ENCODE peak calls at places on chromosomes 3 and 15, in four cellular contexts. One of them, this sample, is unnamed.

GRCh38 chr3:170997966-170998913 is 28.3 kb downstream of the SLC2A2 start:
- DNase-seq in SK-N-SH: no peak
- DNase-seq in HepG2: peak
- DNase-seq in GM12878: no peak
- DNase-seq in this sample: no peak

GRCh38 chr3:115227461-115227860 is 80.4 kb upstream of the ZBTB20 start:
- DNase-seq in SK-N-SH: no peak
- DNase-seq in HepG2: no peak
- DNase-seq in GM12878: no peak
- DNase-seq in this sample: no peak

GRCh38 chr3:18085429-18085828 is 339.7 kb downstream of the SATB1 start:
- DNase-seq in SK-N-SH: no peak
- DNase-seq in HepG2: no peak
- DNase-seq in GM12878: no peak
- DNase-seq in this sample: no peak

GRCh38 chr3:52331091-52331490 is 15.0 kb downstream of the DNAH1 start:
- DNase-seq in SK-N-SH: no peak
- DNase-seq in HepG2: no peak
- DNase-seq in GM12878: no peak
- DNase-seq in this sample: no peak

GRCh38 chr3:12393894-12394293 is 90.4 kb upstream of the TSEN2 start:
- DNase-seq in SK-N-SH: no peak
- DNase-seq in HepG2: no peak
- DNase-seq in GM12878: no peak
- DNase-seq in this sample: no peak

GRCh38 chr3:140636452-140637138 is 41.3 kb upstream of the TRIM42 start:
- DNase-seq in SK-N-SH: no peak
- DNase-seq in HepG2: no peak
- DNase-seq in GM12878: no peak
- DNase-seq in this sample: no peak

GRCh38 chr3:2921903-2922302 is 188.3 kb downstream of the IL5RA start:
- DNase-seq in SK-N-SH: peak
- DNase-seq in HepG2: peak
- DNase-seq in GM12878: peak
- DNase-seq in this sample: no peak

GRCh38 chr15:41558400-41559238 is at the start of gene TYRO3:
- DNase-seq in SK-N-SH: peak
- DNase-seq in HepG2: no peak
- DNase-seq in GM12878: no peak
- DNase-seq in this sample: peak

GRCh38 chr3:39808467-39809180 is 785 bp upstream of the MYRIP start:
- DNase-seq in SK-N-SH: peak
- DNase-seq in HepG2: peak
- DNase-seq in GM12878: no peak
- DNase-seq in this sample: no peak

GRCh38 chr3:67653425-67654098 is 850 bp downstream of the SUCLG2 start:
- DNase-seq in SK-N-SH: no peak
- DNase-seq in HepG2: peak
- DNase-seq in GM12878: no peak
- DNase-seq in this sample: no peak

GRCh38 chr15:88267720-88268119 is 11.2 kb upstream of the NTRK3 start:
- DNase-seq in SK-N-SH: no peak
- DNase-seq in HepG2: no peak
- DNase-seq in GM12878: no peak
- DNase-seq in this sample: no peak

GRCh38 chr15:85756411-85757072 is 38.2 kb downstream of the KLHL25 start:
- DNase-seq in SK-N-SH: no peak
- DNase-seq in HepG2: no peak
- DNase-seq in GM12878: no peak
- DNase-seq in this sample: no peak

GRCh38 chr3:126078866-126079265 is 5.1 kb downstream of the SLC41A3 start:
- DNase-seq in SK-N-SH: no peak
- DNase-seq in HepG2: no peak
- DNase-seq in GM12878: no peak
- DNase-seq in this sample: no peak

GRCh38 chr15:80494311-80494710 is 90.1 kb downstream of the ARNT2 start:
- DNase-seq in SK-N-SH: no peak
- DNase-seq in HepG2: peak
- DNase-seq in GM12878: no peak
- DNase-seq in this sample: no peak

GRCh38 chr3:4745240-4745620 is 234.0 kb upstream of the BHLHE40 start:
- DNase-seq in SK-N-SH: no peak
- DNase-seq in HepG2: no peak
- DNase-seq in GM12878: no peak
- DNase-seq in this sample: no peak

GRCh38 chr3:63290686-63291085 is 12.6 kb downstream of the SYNPR start:
- DNase-seq in SK-N-SH: no peak
- DNase-seq in HepG2: no peak
- DNase-seq in GM12878: no peak
- DNase-seq in this sample: no peak

GRCh38 chr3:194141415-194142155 is 5.6 kb downstream of the HES1 start:
- DNase-seq in SK-N-SH: peak
- DNase-seq in HepG2: peak
- DNase-seq in GM12878: no peak
- DNase-seq in this sample: peak

GRCh38 chr15:59814409-59814808 is 125.3 kb upstream of the BNIP2 start:
- DNase-seq in SK-N-SH: no peak
- DNase-seq in HepG2: no peak
- DNase-seq in GM12878: no peak
- DNase-seq in this sample: no peak

GRCh38 chr3:115784739-115785571 is 161.6 kb downstream of the GAP43 start:
- DNase-seq in SK-N-SH: peak
- DNase-seq in HepG2: no peak
- DNase-seq in GM12878: no peak
- DNase-seq in this sample: no peak

GRCh38 chr15:66831289-66831688 is 129.3 kb downstream of the SMAD6 start:
- DNase-seq in SK-N-SH: no peak
- DNase-seq in HepG2: no peak
- DNase-seq in GM12878: no peak
- DNase-seq in this sample: no peak

GRCh38 chr3:149765762-149766334 is 13.6 kb upstream of the COMMD2 start:
- DNase-seq in SK-N-SH: peak
- DNase-seq in HepG2: peak
- DNase-seq in GM12878: no peak
- DNase-seq in this sample: no peak

GRCh38 chr3:180280601-180281000 is 243.9 kb upstream of the PEX5L start:
- DNase-seq in SK-N-SH: no peak
- DNase-seq in HepG2: no peak
- DNase-seq in GM12878: no peak
- DNase-seq in this sample: no peak

GRCh38 chr3:18445421-18446066 is 20.4 kb upstream of the SATB1 start:
- DNase-seq in SK-N-SH: peak
- DNase-seq in HepG2: no peak
- DNase-seq in GM12878: no peak
- DNase-seq in this sample: no peak

GRCh38 chr3:5774337-5774736 is 586.8 kb downstream of the EDEM1 start:
- DNase-seq in SK-N-SH: no peak
- DNase-seq in HepG2: no peak
- DNase-seq in GM12878: no peak
- DNase-seq in this sample: peak

GRCh38 chr3:48058089-48058488 is 41.9 kb upstream of the MAP4 start:
- DNase-seq in SK-N-SH: no peak
- DNase-seq in HepG2: no peak
- DNase-seq in GM12878: no peak
- DNase-seq in this sample: no peak

GRCh38 chr3:30597131-30597768 is 9.2 kb upstream of the TGFBR2 start:
- DNase-seq in SK-N-SH: no peak
- DNase-seq in HepG2: peak
- DNase-seq in GM12878: no peak
- DNase-seq in this sample: no peak

GRCh38 chr3:13636874-13637273 is 87.9 kb downstream of the FBLN2 start:
- DNase-seq in SK-N-SH: no peak
- DNase-seq in HepG2: no peak
- DNase-seq in GM12878: no peak
- DNase-seq in this sample: no peak

GRCh38 chr3:177802151-177802900 is 605.0 kb upstream of the TBL1XR1 start:
- DNase-seq in SK-N-SH: no peak
- DNase-seq in HepG2: no peak
- DNase-seq in GM12878: no peak
- DNase-seq in this sample: no peak

GRCh38 chr15:98873441-98874218 is 134.0 kb downstream of the PGPEP1L start:
- DNase-seq in SK-N-SH: no peak
- DNase-seq in HepG2: no peak
- DNase-seq in GM12878: no peak
- DNase-seq in this sample: no peak

GRCh38 chr3:137762674-137763593 is 1.2 kb upstream of the SOX14 start:
- DNase-seq in SK-N-SH: peak
- DNase-seq in HepG2: no peak
- DNase-seq in GM12878: no peak
- DNase-seq in this sample: no peak

GRCh38 chr15:23823508-23823907 is 136.4 kb upstream of the NDN start:
- DNase-seq in SK-N-SH: no peak
- DNase-seq in HepG2: peak
- DNase-seq in GM12878: no peak
- DNase-seq in this sample: peak

GRCh38 chr3:110710605-110711004 is 361.0 kb upstream of the NECTIN3 start:
- DNase-seq in SK-N-SH: no peak
- DNase-seq in HepG2: no peak
- DNase-seq in GM12878: no peak
- DNase-seq in this sample: no peak

GRCh38 chr15:101323793-101324505 is 28.9 kb upstream of the SNRPA1 start:
- DNase-seq in SK-N-SH: no peak
- DNase-seq in HepG2: no peak
- DNase-seq in GM12878: no peak
- DNase-seq in this sample: no peak

GRCh38 chr15:74867562-74868458 is 5.4 kb downstream of the SCAMP2 start:
- DNase-seq in SK-N-SH: no peak
- DNase-seq in HepG2: no peak
- DNase-seq in GM12878: no peak
- DNase-seq in this sample: no peak

DNA sequence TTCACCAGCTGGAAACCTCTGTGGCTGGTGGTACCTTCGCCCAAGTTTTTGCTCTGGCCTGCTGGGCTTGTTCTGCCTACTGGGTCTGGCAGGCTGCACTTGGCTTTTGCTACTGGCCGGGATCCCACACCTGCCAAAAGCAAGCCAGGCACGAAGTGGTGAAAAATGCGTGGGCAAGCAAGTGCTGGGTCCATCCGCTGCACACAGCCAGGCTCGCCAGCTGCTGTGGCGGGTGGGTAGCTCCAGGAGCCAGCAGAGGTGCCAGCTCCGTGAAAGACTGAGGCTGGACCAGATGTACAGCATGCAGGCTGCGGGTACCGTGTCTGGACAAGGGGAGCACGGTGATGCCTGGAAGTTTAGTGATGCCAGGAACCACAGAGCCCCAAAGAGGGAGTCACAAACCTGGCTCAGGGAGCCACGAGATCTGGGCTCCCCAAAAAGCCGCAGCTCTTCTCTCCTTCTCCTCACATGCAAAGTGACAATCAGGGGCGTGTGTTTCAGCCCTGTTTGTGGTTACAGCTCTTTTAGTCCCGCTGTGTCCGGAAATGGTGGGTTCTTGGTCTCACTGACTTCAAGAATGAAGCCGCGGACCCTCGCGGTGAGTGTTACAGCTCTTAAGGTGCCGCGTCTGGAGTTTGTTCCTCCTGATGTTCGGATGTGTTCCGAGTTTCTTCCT is 1455.6 kb upstream of the GBE1 start:
- DNase-seq in SK-N-SH: no peak
- DNase-seq in HepG2: no peak
- DNase-seq in GM12878: no peak
- DNase-seq in this sample: no peak
- TF ChIP-seq SIN3A in SK-N-SH: no peak
- TF ChIP-seq SIN3A in HepG2: no peak
- TF ChIP-seq SIN3A in GM12878: no peak
- TF ChIP-seq SIN3A in this sample: no peak

GRCh38 chr3:157549498-157549897 is 46.3 kb upstream of the VEPH1 start:
- DNase-seq in SK-N-SH: no peak
- DNase-seq in HepG2: no peak
- DNase-seq in GM12878: no peak
- DNase-seq in this sample: no peak

DNA sequence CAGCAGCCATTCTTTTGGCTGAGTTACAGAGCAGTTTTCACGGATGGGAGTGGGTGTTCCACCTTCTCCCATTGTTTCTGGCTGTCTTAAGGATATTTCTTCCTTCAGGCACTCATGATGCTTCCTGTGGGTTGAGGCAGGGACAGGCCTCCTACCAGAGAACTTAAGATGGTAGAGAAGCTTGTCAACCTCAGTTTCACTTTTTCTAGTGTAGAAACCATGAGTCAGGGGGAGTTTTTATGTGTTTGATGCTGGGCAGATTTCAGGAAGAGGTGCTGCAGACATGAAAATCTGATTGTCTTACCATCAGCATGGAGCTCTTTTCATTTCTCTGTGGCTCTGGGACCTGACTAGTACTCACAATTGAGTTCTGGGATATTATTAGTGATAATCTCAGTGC is 48.7 kb upstream of the VEPH1 start:
- DNase-seq in SK-N-SH: no peak
- DNase-seq in HepG2: no peak
- DNase-seq in GM12878: no peak
- DNase-seq in this sample: no peak
- TF ChIP-seq MXI1 in SK-N-SH: no peak
- TF ChIP-seq MXI1 in HepG2: no peak
- TF ChIP-seq MXI1 in GM12878: no peak
- TF ChIP-seq MXI1 in this sample: no peak

DNA sequence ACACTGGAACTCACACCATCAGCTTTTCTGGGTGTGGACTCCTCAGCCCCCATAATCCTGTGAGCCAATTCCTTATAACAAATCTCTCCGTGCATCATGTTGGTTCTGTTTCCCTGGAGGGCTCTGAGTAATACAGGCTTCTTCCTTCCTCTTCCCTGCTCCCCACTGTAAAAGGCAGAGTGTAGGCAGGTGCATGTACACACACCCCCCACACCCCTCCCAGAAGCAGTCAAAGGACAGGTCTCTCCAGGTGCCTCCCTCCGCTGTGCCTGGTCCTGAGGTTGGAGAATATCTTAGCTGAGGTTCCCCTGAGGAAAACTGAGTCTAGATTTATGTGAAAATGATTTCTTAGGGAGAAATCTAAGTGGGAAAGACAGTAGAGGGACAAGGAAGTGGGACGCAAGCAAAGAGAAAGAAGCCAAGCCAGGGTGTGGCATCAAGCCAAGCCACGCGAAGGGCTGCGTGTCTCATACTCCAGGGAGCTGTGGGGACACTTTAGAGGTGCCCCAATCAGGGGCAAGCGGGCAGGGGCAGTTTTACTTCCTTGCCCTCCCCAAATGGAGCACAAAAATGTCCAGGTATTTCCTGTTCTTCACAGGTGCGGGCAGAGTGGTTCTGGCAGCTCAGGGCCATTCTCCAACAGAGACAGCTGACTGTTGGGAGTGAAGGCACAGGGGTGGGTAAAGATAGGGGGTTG is 86.6 kb downstream of the HMG20A start:
- DNase-seq in SK-N-SH: no peak
- DNase-seq in HepG2: no peak
- DNase-seq in GM12878: no peak
- DNase-seq in this sample: no peak
- TF ChIP-seq SIN3A in SK-N-SH: no peak
- TF ChIP-seq SIN3A in HepG2: no peak
- TF ChIP-seq SIN3A in GM12878: no peak
- TF ChIP-seq SIN3A in this sample: no peak

DNA sequence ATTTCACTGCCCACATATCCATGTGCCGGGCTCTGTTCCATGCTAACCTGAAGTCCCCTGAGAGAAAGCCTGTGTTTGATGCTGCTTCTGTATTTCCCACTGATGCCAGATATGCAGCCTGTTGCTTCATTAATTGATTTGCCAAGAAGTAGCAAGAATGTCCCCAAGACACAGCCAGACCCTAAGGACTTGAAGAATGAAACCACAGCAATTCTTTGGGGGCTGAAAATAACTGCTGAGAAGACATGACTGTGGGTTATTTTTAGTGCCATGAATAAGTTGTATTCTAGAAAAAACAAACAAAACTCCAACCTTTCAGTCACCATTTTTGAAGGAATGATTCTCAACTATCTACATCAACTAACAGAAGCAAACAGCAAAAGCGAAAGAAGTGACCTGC is 226.6 kb downstream of the DTWD1 start:
- DNase-seq in SK-N-SH: no peak
- DNase-seq in HepG2: no peak
- DNase-seq in GM12878: no peak
- DNase-seq in this sample: no peak
- TF ChIP-seq MXI1 in SK-N-SH: no peak
- TF ChIP-seq MXI1 in HepG2: no peak
- TF ChIP-seq MXI1 in GM12878: no peak
- TF ChIP-seq MXI1 in this sample: no peak